ENCODE peak calls at places on chromosomes 11 and 22, in four cellular contexts. X, E, T and C are unnamed samples.

GRCh38 chr22:43823353-43823908 is 11.3 kb upstream of the EFCAB6 start:
- DNase-seq in X (no peak), E (no peak), T (no peak), C (no peak)

GRCh38 chr11:12606597-12606996 is 67.6 kb upstream of the TEAD1 start:
- DNase-seq in X (no peak), E (peak), T (peak), C (peak)

GRCh38 chr11:26993965-26994446 is at the start of gene FIBIN:
- DNase-seq in X (peak), E (peak), T (peak), C (no peak)

GRCh38 chr11:27234043-27234668 is 128.9 kb downstream of the CCDC34 start:
- DNase-seq in X (peak), E (peak), T (peak), C (peak)

GRCh38 chr11:108859510-108859909 is 194.6 kb downstream of the DDX10 start:
- DNase-seq in X (no peak), E (no peak), T (no peak), C (no peak)

GRCh38 chr11:83249972-83250593 is 36.1 kb downstream of the CCDC90B start:
- DNase-seq in X (no peak), E (peak), T (peak), C (no peak)

GRCh38 chr11:20489948-20490347 is 102.4 kb downstream of the PRMT3 start:
- DNase-seq in X (no peak), E (no peak), T (no peak), C (no peak)

GRCh38 chr22:46066691-46067090 is 83.6 kb upstream of the PPARA start:
- DNase-seq in X (peak), E (peak), T (peak), C (no peak)

GRCh38 chr11:67489203-67489859 is 6.5 kb downstream of the AIP start:
- DNase-seq in X (peak), E (no peak), T (no peak), C (no peak)